ENCODE peak calls at places on chromosome 22, in six cellular contexts. W, O, F, R, Q and J are unnamed samples.

GRCh38 chr22:20031732-20032406 is 11.0 kb downstream of the TANGO2 start:
- DNase-seq in W (peak), O (no peak), F (no peak), R (no peak), Q (peak), J (no peak)

GRCh38 chr22:43884600-43885318 is 7.1 kb downstream of the PNPLA5 start:
- DNase-seq in W (peak), O (no peak), F (peak), R (peak), Q (peak), J (no peak)

GRCh38 chr22:19851291-19852176 is 3.1 kb downstream of the GNB1L start:
- DNase-seq in W (no peak), O (no peak), F (peak), R (no peak), Q (no peak), J (no peak)

GRCh38 chr22:32281092-32281491 is 25.9 kb upstream of the SLC5A4 start:
- DNase-seq in W (no peak), O (no peak), F (no peak), R (no peak), Q (no peak), J (no peak)

GRCh38 chr22:44667829-44668189 is 34.2 kb upstream of the PRR5 start:
- DNase-seq in W (peak), O (no peak), F (no peak), R (no peak), Q (peak), J (no peak)

GRCh38 chr22:31501738-31502137 is 5.4 kb downstream of the SFI1 start:
- DNase-seq in W (no peak), O (no peak), F (no peak), R (no peak), Q (no peak), J (no peak)

GRCh38 chr22:25774575-25775026 is 32.6 kb downstream of the MYO18B start:
- DNase-seq in W (no peak), O (no peak), F (no peak), R (no peak), Q (no peak), J (no peak)

GRCh38 chr22:32331236-32331917 is 26.3 kb upstream of the RFPL3 start:
- DNase-seq in W (peak), O (no peak), F (no peak), R (no peak), Q (no peak), J (no peak)

GRCh38 chr22:44630826-44631225 is 71.2 kb upstream of the PRR5 start:
- DNase-seq in W (no peak), O (no peak), F (no peak), R (no peak), Q (peak), J (no peak)

GRCh38 chr22:37501610-37502341 is 15.6 kb upstream of the MFNG start:
- DNase-seq in W (peak), O (peak), F (peak), R (peak), Q (no peak), J (no peak)

GRCh38 chr22:37154925-37155712 is 5.4 kb upstream of the IL2RB start:
- DNase-seq in W (no peak), O (no peak), F (no peak), R (no peak), Q (no peak), J (no peak)

GRCh38 chr22:27372969-27373670 is 428.4 kb downstream of the MN1 start:
- DNase-seq in W (peak), O (peak), F (peak), R (no peak), Q (no peak), J (no peak)

GRCh38 chr22:44383071-44383575 is 70.4 kb upstream of the SHISAL1 start:
- DNase-seq in W (peak), O (no peak), F (no peak), R (no peak), Q (peak), J (no peak)

GRCh38 chr22:19957445-19957844 is 15.8 kb upstream of the TXNRD2 start:
- DNase-seq in W (no peak), O (no peak), F (no peak), R (no peak), Q (peak), J (no peak)

GRCh38 chr22:19970031-19970478 is 28.4 kb upstream of the TXNRD2 start:
- DNase-seq in W (no peak), O (no peak), F (no peak), R (no peak), Q (no peak), J (no peak)

GRCh38 chr22:18035740-18036139 is 11.4 kb upstream of the MICAL3 start:
- DNase-seq in W (no peak), O (no peak), F (peak), R (no peak), Q (no peak), J (no peak)

GRCh38 chr22:31945478-31945815 is 1.1 kb downstream of the YWHAH start:
- DNase-seq in W (no peak), O (no peak), F (no peak), R (no peak), Q (no peak), J (no peak)

GRCh38 chr22:23826510-23827350 is 12.1 kb downstream of the DERL3 start:
- DNase-seq in W (no peak), O (no peak), F (no peak), R (no peak), Q (peak), J (no peak)

GRCh38 chr22:17085277-17086091 is 684 bp downstream of the IL17RA start:
- DNase-seq in W (peak), O (no peak), F (peak), R (no peak), Q (peak), J (no peak)

GRCh38 chr22:37502342-37503182 is 16.4 kb upstream of the MFNG start:
- DNase-seq in W (peak), O (peak), F (peak), R (no peak), Q (no peak), J (no peak)

GRCh38 chr22:17121235-17122195 is at the start of gene TMEM121B:
- DNase-seq in W (peak), O (peak), F (peak), R (peak), Q (peak), J (no peak)

GRCh38 chr22:20241579-20242392 is 26.3 kb downstream of the RTN4R start:
- DNase-seq in W (no peak), O (no peak), F (no peak), R (no peak), Q (no peak), J (no peak)

GRCh38 chr22:40451230-40451629 is 80.8 kb downstream of the SGSM3 start:
- DNase-seq in W (no peak), O (no peak), F (no peak), R (no peak), Q (no peak), J (no peak)

GRCh38 chr22:26762503-26763170 is 105.2 kb downstream of the MIAT start:
- DNase-seq in W (no peak), O (no peak), F (no peak), R (no peak), Q (no peak), J (no peak)

GRCh38 chr22:17444204-17444504 is 74.9 kb downstream of the CECR2 start:
- DNase-seq in W (no peak), O (no peak), F (no peak), R (no peak), Q (no peak), J (no peak)

GRCh38 chr22:17878970-17879369 is 104.7 kb upstream of the BID start:
- DNase-seq in W (no peak), O (no peak), F (no peak), R (no peak), Q (no peak), J (no peak)

GRCh38 chr22:37088108-37088605 is 21.4 kb downstream of the TMPRSS6 start:
- DNase-seq in W (no peak), O (no peak), F (no peak), R (no peak), Q (no peak), J (no peak)

GRCh38 chr22:27397948-27398330 is 403.6 kb downstream of the MN1 start:
- DNase-seq in W (no peak), O (no peak), F (peak), R (no peak), Q (peak), J (no peak)

GRCh38 chr22:44973829-44974228 is 36.0 kb downstream of the PHF21B start:
- DNase-seq in W (no peak), O (no peak), F (no peak), R (no peak), Q (no peak), J (no peak)

GRCh38 chr22:33811686-33812085 is 108.6 kb downstream of the LARGE1 start:
- DNase-seq in W (no peak), O (no peak), F (no peak), R (peak), Q (peak), J (no peak)

GRCh38 chr22:40668611-40669390 is 10.5 kb upstream of the MCHR1 start:
- DNase-seq in W (no peak), O (no peak), F (no peak), R (no peak), Q (no peak), J (no peak)

GRCh38 chr22:26065847-26066246 is 103.4 kb upstream of the SEZ6L start:
- DNase-seq in W (no peak), O (no peak), F (no peak), R (no peak), Q (no peak), J (no peak)

GRCh38 chr22:31947296-31947695 is 3.0 kb downstream of the YWHAH start:
- DNase-seq in W (no peak), O (no peak), F (no peak), R (no peak), Q (no peak), J (no peak)

GRCh38 chr22:20484948-20485683 is 10.5 kb downstream of the KLHL22 start:
- DNase-seq in W (no peak), O (no peak), F (no peak), R (no peak), Q (no peak), J (no peak)

GRCh38 chr22:31800065-31800464 is 46.2 kb downstream of the DEPDC5 start:
- DNase-seq in W (no peak), O (no peak), F (no peak), R (no peak), Q (no peak), J (no peak)

GRCh38 chr22:20430641-20431519 is 6.7 kb downstream of the SCARF2 start:
- DNase-seq in W (peak), O (peak), F (no peak), R (no peak), Q (peak), J (no peak)

GRCh38 chr22:33401291-33401690 is 343.1 kb upstream of the SYN3 start:
- DNase-seq in W (no peak), O (no peak), F (no peak), R (no peak), Q (no peak), J (no peak)

GRCh38 chr22:30262112-30262511 is 4.5 kb downstream of the OSM start:
- DNase-seq in W (no peak), O (no peak), F (no peak), R (no peak), Q (no peak), J (no peak)
- TF ChIP-seq POLR2A in W (no peak), O (no peak), F (no peak), R (no peak), Q (no peak), J (no peak)

GRCh38 chr22:29309332-29310064 is 3.0 kb downstream of the GAS2L1 start:
- DNase-seq in W (peak), O (no peak), F (peak), R (no peak), Q (peak), J (no peak)
- TF ChIP-seq POLR2A in W (no peak), O (no peak), F (no peak), R (no peak), Q (no peak), J (no peak)

GRCh38 chr22:48834404-48834803 is 993.3 kb downstream of the BRD1 start:
- DNase-seq in W (no peak), O (no peak), F (no peak), R (no peak), Q (no peak), J (no peak)

GRCh38 chr22:48836673-48837340 is 990.9 kb downstream of the BRD1 start:
- DNase-seq in W (peak), O (no peak), F (no peak), R (no peak), Q (no peak), J (no peak)

GRCh38 chr22:48837341-48837935 is 990.2 kb downstream of the BRD1 start:
- DNase-seq in W (no peak), O (no peak), F (no peak), R (no peak), Q (no peak), J (no peak)

GRCh38 chr22:48835857-48836672 is 991.6 kb downstream of the BRD1 start:
- DNase-seq in W (peak), O (no peak), F (no peak), R (no peak), Q (no peak), J (no peak)

GRCh38 chr22:48835364-48835763 is 992.3 kb downstream of the BRD1 start:
- DNase-seq in W (no peak), O (no peak), F (no peak), R (no peak), Q (no peak), J (no peak)
- TF ChIP-seq POLR2A in W (no peak), O (no peak), F (no peak), R (no peak), Q (no peak), J (no peak)

GRCh38 chr22:49880281-49880680 is 26.6 kb downstream of the ZBED4 start:
- DNase-seq in W (no peak), O (no peak), F (no peak), R (no peak), Q (no peak), J (no peak)
- TF ChIP-seq POLR2A in W (peak), O (no peak), F (no peak), R (no peak), Q (no peak), J (no peak)

DNA sequence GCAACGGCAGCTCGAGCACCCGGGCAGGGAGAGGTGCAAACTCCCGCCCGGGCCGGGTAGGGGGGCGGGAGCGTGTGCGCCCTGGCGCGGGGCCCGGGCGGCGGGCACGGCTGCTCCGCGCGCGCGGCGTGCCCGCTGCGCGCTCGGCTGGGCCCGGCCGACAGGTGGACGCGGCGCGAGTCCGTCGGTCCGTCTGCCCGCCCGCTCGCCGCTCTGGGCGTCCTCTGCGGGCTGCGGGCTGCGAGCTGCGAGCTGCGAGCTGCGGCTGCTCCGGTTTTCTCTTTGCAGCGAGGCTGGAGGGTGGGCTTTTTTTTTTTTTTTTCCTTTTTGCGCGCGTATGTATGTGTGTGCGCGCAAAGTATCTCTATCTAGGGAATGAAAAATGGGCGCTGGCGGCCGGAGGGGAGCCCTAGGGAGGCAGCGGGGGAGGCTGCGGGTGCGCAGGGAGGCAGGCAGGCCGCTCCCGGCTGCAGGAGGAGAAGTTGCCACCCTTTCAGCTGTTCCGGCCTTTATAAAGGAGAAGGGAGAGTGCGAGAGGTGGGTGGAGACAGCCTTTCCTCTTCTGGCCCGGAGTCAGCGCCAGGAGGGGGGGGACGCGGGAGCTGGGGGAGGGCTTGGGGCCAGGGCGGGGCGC is at the start of gene PDGFB:
- DNase-seq in W (no peak), O (peak), F (no peak), R (no peak), Q (no peak), J (no peak)
- TF ChIP-seq POLR2A in W (peak), O (peak), F (peak), R (no peak), Q (peak), J (peak)

GRCh38 chr22:46074771-46075551 is 75.4 kb upstream of the PPARA start:
- DNase-seq in W (peak), O (no peak), F (peak), R (peak), Q (peak), J (no peak)

GRCh38 chr22:46078241-46079092 is 71.9 kb upstream of the PPARA start:
- DNase-seq in W (peak), O (peak), F (peak), R (peak), Q (peak), J (no peak)

GRCh38 chr22:46077669-46078099 is 72.6 kb upstream of the PPARA start:
- DNase-seq in W (no peak), O (no peak), F (peak), R (peak), Q (peak), J (no peak)

GRCh38 chr22:46075764-46076531 is 74.4 kb upstream of the PPARA start:
- DNase-seq in W (peak), O (no peak), F (peak), R (peak), Q (peak), J (no peak)

GRCh38 chr22:46076651-46077339 is 73.5 kb upstream of the PPARA start:
- DNase-seq in W (peak), O (peak), F (peak), R (peak), Q (peak), J (no peak)
- TF ChIP-seq POLR2A in W (no peak), O (peak), F (no peak), R (peak), Q (no peak), J (peak)

GRCh38 chr22:42154731-42155543 is 24.3 kb upstream of the CYP2D6 start:
- DNase-seq in W (no peak), O (no peak), F (no peak), R (no peak), Q (no peak), J (no peak)
- TF ChIP-seq POLR2A in W (no peak), O (no peak), F (no peak), R (no peak), Q (no peak), J (no peak)

GRCh38 chr22:36065775-36066544 is 37.3 kb upstream of the RBFOX2 start:
- DNase-seq in W (peak), O (peak), F (peak), R (peak), Q (peak), J (no peak)
- TF ChIP-seq POLR2A in W (no peak), O (peak), F (no peak), R (no peak), Q (no peak), J (no peak)

DNA sequence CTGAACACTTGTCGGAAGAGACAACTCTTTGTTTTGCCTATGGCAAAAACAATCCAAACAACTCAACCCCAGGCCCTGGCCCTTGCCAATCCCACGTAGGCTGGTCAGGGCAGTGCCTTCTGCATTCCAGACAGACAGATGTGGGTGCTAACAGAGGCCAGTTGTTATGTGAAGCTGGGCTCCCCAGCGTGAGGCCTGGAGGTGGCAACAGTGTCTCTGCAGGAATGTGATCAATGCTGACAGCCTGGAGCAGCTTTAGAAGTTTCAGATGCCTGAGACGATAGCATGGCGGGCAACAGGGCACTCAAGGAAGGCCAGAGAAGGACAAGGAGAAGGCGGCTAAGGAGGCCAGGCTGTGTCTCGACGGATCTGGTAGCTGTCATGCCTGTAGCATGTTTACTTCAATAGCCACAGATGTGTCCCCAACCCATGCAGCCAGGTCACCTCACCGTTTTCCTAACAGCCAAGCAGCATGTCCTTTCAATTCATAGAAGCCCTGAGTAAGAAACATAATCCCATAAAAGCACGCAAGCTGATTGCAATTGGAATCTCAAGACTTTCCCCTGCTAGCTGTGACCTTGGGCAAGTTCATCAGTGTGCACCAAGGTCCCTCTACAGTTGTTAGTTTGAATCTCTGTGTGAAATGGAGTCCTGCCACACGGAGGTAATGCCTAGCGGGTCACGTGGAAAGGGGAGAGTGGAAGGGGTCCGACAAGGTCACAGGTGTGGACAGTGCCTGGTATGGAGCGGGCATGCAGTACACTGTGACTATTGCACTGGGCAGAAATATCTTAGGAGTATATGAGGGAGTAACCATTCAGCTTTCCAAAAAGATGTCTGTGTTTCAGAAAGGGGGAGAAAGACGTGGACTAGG is 14.2 kb upstream of the PPM1F start:
- DNase-seq in W (no peak), O (no peak), F (no peak), R (no peak), Q (no peak), J (no peak)
- TF ChIP-seq POLR2A in W (no peak), O (no peak), F (no peak), R (no peak), Q (no peak), J (no peak)